ENCODE peak calls at places on chromosome 20, in ten cellular contexts. One of them, this sample, is unnamed.

GRCh38 chr20:6588296-6588695 is 179.2 kb upstream of the BMP2 start:
- DNase-seq in fibroblast of lung: peak
- DNase-seq in cardiac fibroblast: peak
- DNase-seq in heart right ventricle: no peak
- DNase-seq in GM12865: no peak
- DNase-seq in endodermal cell: no peak
- DNase-seq in tibial artery: no peak
- DNase-seq in ascending aorta: no peak
- DNase-seq in tibial nerve: no peak
- DNase-seq in OCI-LY7: no peak
- DNase-seq in this sample: peak

GRCh38 chr20:51700809-51701285 is 67.3 kb downstream of the ATP9A start:
- DNase-seq in ascending aorta: no peak
- DNase-seq in endodermal cell: peak
- DNase-seq in cardiac fibroblast: peak
- DNase-seq in GM12865: peak
- DNase-seq in tibial nerve: no peak
- DNase-seq in heart right ventricle: no peak
- DNase-seq in OCI-LY7: peak
- DNase-seq in fibroblast of lung: peak
- DNase-seq in tibial artery: no peak
- DNase-seq in this sample: peak

GRCh38 chr20:50248104-50248631 is 57.5 kb downstream of the CEBPB start:
- DNase-seq in tibial nerve: no peak
- DNase-seq in cardiac fibroblast: peak
- DNase-seq in GM12865: no peak
- DNase-seq in ascending aorta: no peak
- DNase-seq in heart right ventricle: no peak
- DNase-seq in endodermal cell: no peak
- DNase-seq in tibial artery: no peak
- DNase-seq in fibroblast of lung: peak
- DNase-seq in OCI-LY7: no peak
- DNase-seq in this sample: peak

GRCh38 chr20:13148961-13149360 is 72.1 kb upstream of the ISM1 start:
- DNase-seq in heart right ventricle: no peak
- DNase-seq in endodermal cell: no peak
- DNase-seq in GM12865: no peak
- DNase-seq in fibroblast of lung: no peak
- DNase-seq in tibial nerve: no peak
- DNase-seq in OCI-LY7: no peak
- DNase-seq in ascending aorta: no peak
- DNase-seq in tibial artery: no peak
- DNase-seq in cardiac fibroblast: no peak
- DNase-seq in this sample: no peak

GRCh38 chr20:58985656-58986055 is 4.6 kb downstream of the NELFCD start:
- DNase-seq in cardiac fibroblast: no peak
- DNase-seq in heart right ventricle: no peak
- DNase-seq in fibroblast of lung: no peak
- DNase-seq in OCI-LY7: no peak
- DNase-seq in tibial artery: peak
- DNase-seq in endodermal cell: no peak
- DNase-seq in tibial nerve: peak
- DNase-seq in GM12865: no peak
- DNase-seq in ascending aorta: no peak
- DNase-seq in this sample: peak

GRCh38 chr20:21156266-21156665 is 30.4 kb downstream of the KIZ start:
- DNase-seq in tibial artery: no peak
- DNase-seq in tibial nerve: no peak
- DNase-seq in GM12865: no peak
- DNase-seq in endodermal cell: no peak
- DNase-seq in cardiac fibroblast: peak
- DNase-seq in ascending aorta: no peak
- DNase-seq in fibroblast of lung: peak
- DNase-seq in OCI-LY7: no peak
- DNase-seq in heart right ventricle: no peak
- DNase-seq in this sample: peak

GRCh38 chr20:17273711-17274110 is 46.9 kb downstream of the PCSK2 start:
- DNase-seq in cardiac fibroblast: no peak
- DNase-seq in tibial artery: no peak
- DNase-seq in heart right ventricle: no peak
- DNase-seq in OCI-LY7: no peak
- DNase-seq in endodermal cell: no peak
- DNase-seq in fibroblast of lung: no peak
- DNase-seq in tibial nerve: no peak
- DNase-seq in GM12865: no peak
- DNase-seq in ascending aorta: no peak
- DNase-seq in this sample: no peak

GRCh38 chr20:10119336-10119735 is 84.5 kb downstream of the ANKEF1 start:
- DNase-seq in fibroblast of lung: no peak
- DNase-seq in GM12865: no peak
- DNase-seq in cardiac fibroblast: no peak
- DNase-seq in heart right ventricle: no peak
- DNase-seq in ascending aorta: no peak
- DNase-seq in tibial nerve: no peak
- DNase-seq in OCI-LY7: no peak
- DNase-seq in tibial artery: no peak
- DNase-seq in endodermal cell: no peak
- DNase-seq in this sample: peak

GRCh38 chr20:32017711-32018251 is 7.5 kb downstream of the CCM2L start:
- DNase-seq in heart right ventricle: no peak
- DNase-seq in ascending aorta: no peak
- DNase-seq in GM12865: peak
- DNase-seq in tibial nerve: no peak
- DNase-seq in cardiac fibroblast: no peak
- DNase-seq in OCI-LY7: peak
- DNase-seq in fibroblast of lung: no peak
- DNase-seq in endodermal cell: peak
- DNase-seq in tibial artery: no peak
- DNase-seq in this sample: no peak

GRCh38 chr20:635609-636338 is 17.2 kb downstream of the SRXN1 start:
- DNase-seq in cardiac fibroblast: no peak
- DNase-seq in endodermal cell: no peak
- DNase-seq in heart right ventricle: no peak
- DNase-seq in OCI-LY7: no peak
- DNase-seq in ascending aorta: no peak
- DNase-seq in tibial artery: no peak
- DNase-seq in tibial nerve: no peak
- DNase-seq in fibroblast of lung: no peak
- DNase-seq in GM12865: no peak
- DNase-seq in this sample: no peak

GRCh38 chr20:39145921-39146320 is 183.8 kb downstream of the DHX35 start:
- DNase-seq in fibroblast of lung: no peak
- DNase-seq in cardiac fibroblast: no peak
- DNase-seq in OCI-LY7: no peak
- DNase-seq in heart right ventricle: no peak
- DNase-seq in tibial artery: no peak
- DNase-seq in tibial nerve: no peak
- DNase-seq in endodermal cell: no peak
- DNase-seq in ascending aorta: no peak
- DNase-seq in GM12865: no peak
- DNase-seq in this sample: no peak
- H3K4me3 ChIP-seq in fibroblast of lung: no peak
- H3K4me3 ChIP-seq in cardiac fibroblast: no peak
- H3K4me3 ChIP-seq in OCI-LY7: no peak
- H3K4me3 ChIP-seq in heart right ventricle: no peak
- H3K4me3 ChIP-seq in tibial artery: no peak
- H3K4me3 ChIP-seq in tibial nerve: no peak
- H3K4me3 ChIP-seq in endodermal cell: no peak
- H3K4me3 ChIP-seq in ascending aorta: no peak
- H3K4me3 ChIP-seq in GM12865: no peak
- H3K4me3 ChIP-seq in this sample: no peak

GRCh38 chr20:46253391-46253790 is 54.9 kb downstream of the CDH22 start:
- DNase-seq in endodermal cell: peak
- DNase-seq in GM12865: no peak
- DNase-seq in ascending aorta: no peak
- DNase-seq in tibial artery: no peak
- DNase-seq in tibial nerve: no peak
- DNase-seq in OCI-LY7: no peak
- DNase-seq in cardiac fibroblast: no peak
- DNase-seq in heart right ventricle: no peak
- DNase-seq in fibroblast of lung: no peak
- DNase-seq in this sample: peak
- TF ChIP-seq CTCF in endodermal cell: peak
- TF ChIP-seq CTCF in GM12865: no peak
- TF ChIP-seq CTCF in ascending aorta: no peak
- TF ChIP-seq CTCF in tibial artery: no peak
- TF ChIP-seq CTCF in tibial nerve: no peak
- TF ChIP-seq CTCF in OCI-LY7: no peak
- TF ChIP-seq CTCF in cardiac fibroblast: peak
- TF ChIP-seq CTCF in heart right ventricle: no peak
- TF ChIP-seq CTCF in fibroblast of lung: peak
- TF ChIP-seq CTCF in this sample: peak

GRCh38 chr20:63536241-63536977 is 767 bp downstream of the PTK6 start:
- DNase-seq in ascending aorta: no peak
- DNase-seq in fibroblast of lung: no peak
- DNase-seq in heart right ventricle: no peak
- DNase-seq in tibial nerve: no peak
- DNase-seq in tibial artery: no peak
- DNase-seq in GM12865: no peak
- DNase-seq in OCI-LY7: no peak
- DNase-seq in cardiac fibroblast: peak
- DNase-seq in endodermal cell: no peak
- DNase-seq in this sample: peak
- H3K4me3 ChIP-seq in ascending aorta: no peak
- H3K4me3 ChIP-seq in fibroblast of lung: no peak
- H3K4me3 ChIP-seq in heart right ventricle: no peak
- H3K4me3 ChIP-seq in tibial nerve: no peak
- H3K4me3 ChIP-seq in tibial artery: no peak
- H3K4me3 ChIP-seq in GM12865: peak
- H3K4me3 ChIP-seq in OCI-LY7: no peak
- H3K4me3 ChIP-seq in cardiac fibroblast: no peak
- H3K4me3 ChIP-seq in endodermal cell: no peak
- H3K4me3 ChIP-seq in this sample: no peak

GRCh38 chr20:64082126-64082638 is 2.0 kb downstream of the LKAAEAR1 start:
- DNase-seq in heart right ventricle: no peak
- DNase-seq in tibial artery: no peak
- DNase-seq in tibial nerve: no peak
- DNase-seq in OCI-LY7: no peak
- DNase-seq in ascending aorta: no peak
- DNase-seq in endodermal cell: peak
- DNase-seq in fibroblast of lung: no peak
- DNase-seq in cardiac fibroblast: no peak
- DNase-seq in GM12865: no peak
- DNase-seq in this sample: no peak
- TF ChIP-seq CTCF in heart right ventricle: no peak
- TF ChIP-seq CTCF in tibial artery: no peak
- TF ChIP-seq CTCF in tibial nerve: no peak
- TF ChIP-seq CTCF in OCI-LY7: peak
- TF ChIP-seq CTCF in ascending aorta: no peak
- TF ChIP-seq CTCF in endodermal cell: no peak
- TF ChIP-seq CTCF in fibroblast of lung: no peak
- TF ChIP-seq CTCF in cardiac fibroblast: no peak
- TF ChIP-seq CTCF in GM12865: no peak
- TF ChIP-seq CTCF in this sample: no peak

GRCh38 chr20:46408281-46408731 is 1.9 kb upstream of the ELMO2 start:
- DNase-seq in OCI-LY7: no peak
- DNase-seq in ascending aorta: no peak
- DNase-seq in endodermal cell: no peak
- DNase-seq in cardiac fibroblast: no peak
- DNase-seq in heart right ventricle: no peak
- DNase-seq in GM12865: no peak
- DNase-seq in fibroblast of lung: no peak
- DNase-seq in tibial artery: no peak
- DNase-seq in tibial nerve: no peak
- DNase-seq in this sample: no peak
- H3K4me3 ChIP-seq in OCI-LY7: no peak
- H3K4me3 ChIP-seq in ascending aorta: no peak
- H3K4me3 ChIP-seq in endodermal cell: peak
- H3K4me3 ChIP-seq in cardiac fibroblast: no peak
- H3K4me3 ChIP-seq in heart right ventricle: no peak
- H3K4me3 ChIP-seq in GM12865: no peak
- H3K4me3 ChIP-seq in fibroblast of lung: no peak
- H3K4me3 ChIP-seq in tibial artery: no peak
- H3K4me3 ChIP-seq in tibial nerve: no peak
- H3K4me3 ChIP-seq in this sample: no peak

DNA sequence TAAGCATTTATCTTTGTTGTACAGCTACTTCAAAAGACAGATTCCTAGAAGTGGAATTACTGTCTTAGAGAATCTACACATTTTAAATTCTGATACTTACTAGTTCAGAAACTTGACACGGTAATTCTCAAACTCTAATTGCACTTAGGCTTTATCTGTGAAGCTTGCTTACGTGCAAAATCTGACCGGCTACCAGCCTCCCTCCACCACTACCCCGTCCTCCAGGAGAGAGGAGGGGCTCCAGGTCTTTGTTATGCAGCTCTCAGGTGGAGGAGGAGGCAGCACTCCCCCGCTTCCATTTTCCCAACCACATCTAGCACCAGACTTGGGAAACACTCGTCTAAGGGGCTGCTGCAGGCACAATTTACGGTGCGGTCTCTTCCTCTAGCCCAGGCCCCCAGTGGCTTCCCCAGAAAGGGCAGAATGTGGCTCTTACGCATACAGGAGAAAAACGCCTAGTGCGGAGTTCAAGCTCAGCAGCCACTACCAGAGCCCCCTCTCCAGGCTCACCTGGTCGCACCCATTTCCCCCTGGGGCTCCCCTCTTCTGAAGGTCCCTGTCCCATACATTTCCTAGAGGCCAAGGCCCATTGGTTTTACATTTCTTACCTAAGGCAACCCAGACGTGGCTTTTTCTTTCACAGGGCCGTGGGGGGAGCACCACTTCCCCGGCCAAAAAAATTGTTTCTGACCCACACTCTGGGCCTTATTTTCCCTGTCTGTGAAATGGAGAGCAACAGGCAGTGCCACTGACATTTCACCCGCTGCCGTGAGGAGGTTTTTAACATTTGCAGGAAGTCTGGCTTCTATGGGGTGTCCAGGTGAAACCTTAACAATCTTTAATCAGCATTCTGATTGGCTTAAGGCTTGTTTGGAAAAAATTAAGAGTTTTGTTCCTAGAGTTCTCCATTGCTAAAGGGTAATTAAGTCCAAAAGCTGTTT is 1.6 kb upstream of the TGIF2 start:
- DNase-seq in heart right ventricle: no peak
- DNase-seq in endodermal cell: peak
- DNase-seq in fibroblast of lung: no peak
- DNase-seq in OCI-LY7: no peak
- DNase-seq in tibial artery: no peak
- DNase-seq in cardiac fibroblast: no peak
- DNase-seq in GM12865: no peak
- DNase-seq in ascending aorta: no peak
- DNase-seq in tibial nerve: no peak
- DNase-seq in this sample: no peak
- TF ChIP-seq CTCF in heart right ventricle: no peak
- TF ChIP-seq CTCF in endodermal cell: peak
- TF ChIP-seq CTCF in fibroblast of lung: no peak
- TF ChIP-seq CTCF in OCI-LY7: peak
- TF ChIP-seq CTCF in tibial artery: no peak
- TF ChIP-seq CTCF in cardiac fibroblast: no peak
- TF ChIP-seq CTCF in GM12865: no peak
- TF ChIP-seq CTCF in ascending aorta: no peak
- TF ChIP-seq CTCF in tibial nerve: no peak
- TF ChIP-seq CTCF in this sample: no peak

This sample was measured in fibroblast of mammary gland.